ENCODE peak calls at places on chromosomes 13 and 19, in ten cellular contexts. B is T-helper 9 cell; L is stimulated activated CD8-positive, alpha-beta memory T cell treated with anti-CD3 and anti-CD28 coated beads, Interleukin-4, amount 100 ng/mL, for 1 hour; Z is activated CD8-positive, alpha-beta memory T cell treated with anti-CD3 and anti-CD28 coated beads, Interleukin-2, amount 10 ng/mL, durations not matched to agents 7 days and 5 days; V is stimulated activated CD4-positive, alpha-beta T cell treated with anti-CD3 and anti-CD28 coated beads, Interleukin-4, amount 100 ng/mL, for 1 hour; S is WTC11; J is RPMI8226; A is astrocyte; R is thoracic aorta; Y is SW480. D is an unnamed sample.

GRCh38 chr13:30112602-30113435 is 194.5 kb downstream of the KATNAL1 start:
- DNase-seq in A (peak; percentile 70), B (peak; percentile 79), S (peak; percentile 82), Y (peak; percentile 81), R (no peak), L (peak; percentile 47), J (peak; percentile 80), V (peak; percentile 83), Z (peak; percentile 87), D (peak; percentile 61)

GRCh38 chr13:44142911-44143665 is 230.5 kb upstream of the SERP2 start:
- DNase-seq in B (no peak), Z (no peak), A (peak; percentile 73), L (no peak), Y (peak; percentile 80), S (no peak), V (no peak), J (no peak), R (no peak), D (peak; percentile 45)

GRCh38 chr13:110470272-110471009 is 91.1 kb downstream of the RAB20 start:
- DNase-seq in Z (no peak), R (no peak), B (no peak), A (no peak), S (no peak), Y (no peak), J (no peak), V (no peak), L (no peak), D (no peak)

GRCh38 chr19:9877775-9878510 is 42.8 kb downstream of the PIN1 start:
- DNase-seq in S (no peak), B (no peak), Z (no peak), J (no peak), V (no peak), L (no peak), R (no peak), Y (no peak), A (peak; percentile 43), D (no peak)

GRCh38 chr13:77872995-77873394 is 45.6 kb downstream of the EDNRB start:
- DNase-seq in S (no peak), B (no peak), V (no peak), Y (no peak), A (no peak), R (no peak), L (no peak), Z (no peak), J (no peak), D (no peak)

GRCh38 chr19:18488838-18489626 is 32.8 kb downstream of the ELL start:
- DNase-seq in A (no peak), J (peak; percentile 21), Y (no peak), V (no peak), S (peak; percentile 73), Z (no peak), R (no peak), B (no peak), L (no peak), D (peak; percentile 57)

GRCh38 chr19:44808463-44809371 is at the start of gene BCAM:
- DNase-seq in A (peak; percentile 27), R (no peak), V (no peak), Y (peak; percentile 41), J (peak; percentile 45), L (no peak), Z (no peak), B (no peak), S (peak; percentile 70), D (peak; percentile 53)

GRCh38 chr19:35316560-35316959 is 12.4 kb upstream of the CD22 start:
- DNase-seq in Z (no peak), B (no peak), Y (no peak), J (no peak), L (no peak), S (no peak), A (no peak), V (no peak), R (no peak), D (no peak)

GRCh38 chr13:62022369-62022768 is 606.7 kb upstream of the PCDH20 start:
- DNase-seq in Y (no peak), L (no peak), A (no peak), R (no peak), V (no peak), J (no peak), B (no peak), Z (no peak), S (no peak), D (no peak)

GRCh38 chr13:49694446-49694845 is 3.2 kb upstream of the EBPL start:
- DNase-seq in Z (no peak), S (no peak), J (no peak), A (no peak), L (no peak), V (no peak), R (no peak), B (no peak), Y (no peak), D (no peak)

GRCh38 chr19:50657672-50658437 is 8.6 kb downstream of the C19orf81 start:
- DNase-seq in B (peak; percentile 40), A (peak; percentile 70), Y (peak; percentile 100), S (peak; percentile 100), R (peak; percentile 54), V (peak; percentile 87), Z (peak; percentile 89), L (peak; percentile 38), J (peak; percentile 84), D (peak; percentile 100)

GRCh38 chr19:38714354-38714778 is 29.9 kb downstream of the CAPN12 start:
- DNase-seq in R (no peak), V (no peak), S (no peak), Y (no peak), L (no peak), Z (no peak), A (no peak), B (no peak), J (no peak), D (no peak)

GRCh38 chr19:34556500-34556899 is 74.9 kb downstream of the WTIP start:
- DNase-seq in A (no peak), Y (peak; percentile 16), R (no peak), L (no peak), V (no peak), Z (no peak), B (no peak), S (peak; percentile 77), J (no peak), D (peak; percentile 27)

GRCh38 chr19:6103217-6103644 is 7.1 kb downstream of the RFX2 start:
- DNase-seq in S (no peak), J (no peak), Z (no peak), Y (no peak), R (peak; percentile 84), L (no peak), A (peak; percentile 90), V (no peak), B (no peak), D (no peak)

GRCh38 chr19:5949792-5950305 is 28.1 kb downstream of the RANBP3 start:
- DNase-seq in B (peak; percentile 11), Y (no peak), Z (peak; percentile 56), A (no peak), V (peak; percentile 22), L (no peak), R (no peak), J (peak; percentile 66), S (no peak), D (no peak)

GRCh38 chr13:47726394-47726793 is 274.7 kb downstream of the SUCLA2 start:
- DNase-seq in Z (no peak), S (no peak), Y (no peak), V (no peak), R (no peak), B (no peak), L (no peak), A (no peak), J (no peak), D (no peak)

D was measured in A549.